ENCODE peak calls at places on chromosomes 2 and 18, in five cellular contexts. V, P, Y, C and U are unnamed samples.

GRCh38 chr2:101145406-101145805 is 5.8 kb downstream of the TBC1D8 start:
- ATAC-seq in V (peak; percentile 81), P (no peak), Y (peak; percentile 34), C (no peak), U (no peak)

GRCh38 chr2:220948579-220948978 is 623.5 kb downstream of the EPHA4 start:
- ATAC-seq in V (no peak), P (no peak), Y (no peak), C (no peak), U (no peak)

GRCh38 chr2:66508358-66509071 is 73.6 kb downstream of the MEIS1 start:
- ATAC-seq in V (no peak), P (no peak), Y (no peak), C (no peak), U (no peak)

GRCh38 chr2:224518806-224519580 is 66.2 kb downstream of the CUL3 start:
- ATAC-seq in V (no peak), P (no peak), Y (no peak), C (no peak), U (no peak)

GRCh38 chr18:79692886-79693285 is 13.3 kb downstream of the CTDP1 start:
- ATAC-seq in V (no peak), P (peak; percentile 32), Y (no peak), C (no peak), U (no peak)

GRCh38 chr18:3704556-3705162 is 254.7 kb downstream of the TGIF1 start:
- ATAC-seq in V (no peak), P (no peak), Y (no peak), C (no peak), U (no peak)

GRCh38 chr2:70655786-70656185 is 102.2 kb upstream of the TGFA start:
- ATAC-seq in V (no peak), P (no peak), Y (no peak), C (no peak), U (no peak)

GRCh38 chr2:6946722-6947121 is 29.5 kb downstream of the RNF144A start:
- ATAC-seq in V (no peak), P (no peak), Y (no peak), C (no peak), U (no peak)

GRCh38 chr2:149464396-149464795 is 123.2 kb downstream of the MMADHC start:
- ATAC-seq in V (no peak), P (no peak), Y (no peak), C (no peak), U (no peak)

GRCh38 chr18:57426187-57426586 is 9.0 kb upstream of the ONECUT2 start:
- ATAC-seq in V (no peak), P (no peak), Y (no peak), C (no peak), U (no peak)

GRCh38 chr2:68412127-68412819 is 47.2 kb downstream of the PLEK start:
- ATAC-seq in V (no peak), P (no peak), Y (no peak), C (peak; percentile 67), U (no peak)

GRCh38 chr2:189129971-189130370 is 49.6 kb downstream of the COL5A2 start:
- ATAC-seq in V (no peak), P (no peak), Y (peak; percentile 47), C (no peak), U (no peak)
- TF ChIP-seq POLR2AphosphoS5 in V (no peak), P (no peak), Y (no peak), C (no peak), U (no peak)

DNA sequence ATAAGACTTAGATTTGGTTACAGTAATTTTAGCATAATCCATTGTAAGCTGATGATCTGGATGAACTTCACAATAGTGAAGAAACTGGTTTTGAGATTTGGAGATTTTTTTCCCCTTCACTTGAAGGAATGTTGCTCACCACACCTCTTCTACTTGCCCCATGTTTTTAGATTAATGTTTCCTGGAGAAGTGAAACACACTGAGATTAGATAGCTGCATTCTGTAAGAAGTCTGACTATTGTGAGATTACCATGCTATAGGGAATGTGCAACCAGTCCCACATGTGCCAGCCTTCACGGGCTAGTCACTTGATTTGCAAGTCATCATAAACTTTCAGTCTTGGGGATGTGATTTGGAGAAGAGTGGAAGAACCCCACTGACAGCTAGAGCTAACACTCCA is 7.4 kb upstream of the CCNYL1 start:
- ATAC-seq in V (no peak), P (no peak), Y (peak; percentile 12), C (no peak), U (no peak)
- TF ChIP-seq POLR2AphosphoS5 in V (no peak), P (no peak), Y (no peak), C (no peak), U (no peak)

GRCh38 chr2:85772019-85772745 is 18.4 kb downstream of the ATOH8 start:
- ATAC-seq in V (peak; percentile 82), P (peak; percentile 84), Y (peak; percentile 88), C (no peak), U (peak; percentile 95)
- TF ChIP-seq POLR2AphosphoS5 in V (peak; percentile 62), P (no peak), Y (peak; percentile 82), C (no peak), U (peak; percentile 100)

GRCh38 chr18:11947214-11948119 is 33.8 kb upstream of the IMPA2 start:
- ATAC-seq in V (peak; percentile 88), P (peak; percentile 87), Y (peak; percentile 93), C (peak; percentile 91), U (peak; percentile 94)
- TF ChIP-seq POLR2AphosphoS5 in V (no peak), P (peak; percentile 44), Y (no peak), C (peak; percentile 71), U (peak; percentile 94)

GRCh38 chr2:11385222-11385621 is 40.8 kb upstream of the ROCK2 start:
- ATAC-seq in V (no peak), P (peak; percentile 20), Y (no peak), C (peak; percentile 43), U (no peak)

GRCh38 chr2:11388262-11389047 is 44.0 kb upstream of the ROCK2 start:
- ATAC-seq in V (no peak), P (peak; percentile 4), Y (no peak), C (no peak), U (no peak)

GRCh38 chr2:11387831-11388230 is 43.4 kb upstream of the ROCK2 start:
- ATAC-seq in V (no peak), P (peak; percentile 15), Y (peak; percentile 27), C (no peak), U (no peak)

GRCh38 chr2:11385847-11386246 is 41.4 kb upstream of the ROCK2 start:
- ATAC-seq in V (peak; percentile 13), P (no peak), Y (no peak), C (no peak), U (no peak)

DNA sequence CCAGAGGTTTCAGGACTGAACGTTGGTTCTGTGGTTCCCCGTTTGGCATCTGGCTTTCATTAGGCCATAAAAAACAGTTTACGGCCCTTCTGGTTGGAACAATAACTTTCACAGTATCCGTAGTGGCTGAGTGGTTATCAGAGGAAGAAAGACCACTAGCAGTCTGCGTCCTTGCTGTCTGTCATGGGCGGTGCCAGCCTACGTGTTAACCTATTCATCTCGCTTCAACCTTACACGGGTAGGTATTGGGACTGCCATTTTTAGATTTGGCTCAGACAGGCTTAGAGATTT is 42.6 kb upstream of the ROCK2 start:
- ATAC-seq in V (no peak), P (no peak), Y (no peak), C (no peak), U (no peak)
- TF ChIP-seq POLR2AphosphoS5 in V (no peak), P (no peak), Y (no peak), C (no peak), U (no peak)

GRCh38 chr2:172513524-172513900 is 42.4 kb upstream of the PDK1 start:
- ATAC-seq in V (no peak), P (no peak), Y (no peak), C (no peak), U (no peak)

GRCh38 chr2:172516299-172516698 is 39.6 kb upstream of the PDK1 start:
- ATAC-seq in V (no peak), P (no peak), Y (no peak), C (no peak), U (no peak)

GRCh38 chr2:172512810-172513523 is 42.9 kb upstream of the PDK1 start:
- ATAC-seq in V (no peak), P (no peak), Y (no peak), C (no peak), U (no peak)

GRCh38 chr2:172510582-172510981 is 45.3 kb upstream of the PDK1 start:
- ATAC-seq in V (no peak), P (no peak), Y (no peak), C (no peak), U (no peak)

GRCh38 chr2:172513935-172514586 is 41.8 kb upstream of the PDK1 start:
- ATAC-seq in V (no peak), P (peak; percentile 41), Y (no peak), C (peak; percentile 74), U (no peak)
- TF ChIP-seq POLR2AphosphoS5 in V (no peak), P (no peak), Y (no peak), C (no peak), U (no peak)

DNA sequence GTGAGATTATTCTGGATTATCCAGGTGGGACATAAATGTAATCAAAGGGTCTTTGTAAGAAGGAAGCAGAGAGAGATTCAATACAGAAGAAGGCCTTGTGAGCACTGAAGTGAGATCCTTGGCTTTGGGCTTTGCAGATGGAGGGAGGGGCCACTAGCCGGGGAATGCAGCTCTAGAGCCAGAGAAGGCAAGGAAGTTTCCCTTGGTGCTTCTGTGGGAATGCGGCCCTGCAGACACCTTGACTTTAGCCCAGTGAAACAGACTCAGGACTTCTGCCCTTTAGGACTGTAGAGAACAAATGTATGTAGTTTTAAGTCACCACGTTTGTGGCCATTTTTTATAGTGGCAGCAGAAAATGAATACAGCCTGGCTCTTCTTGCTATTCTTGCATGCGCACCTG is 8.1 kb downstream of the NEU2 start:
- ATAC-seq in V (no peak), P (no peak), Y (no peak), C (no peak), U (no peak)
- TF ChIP-seq POLR2AphosphoS5 in V (no peak), P (no peak), Y (no peak), C (no peak), U (no peak)